ENCODE peak calls at places on chromosome 9, in ten cellular contexts. L is activated T-helper 1 cell treated with Interleukin-2 at 50 U/mL for 16 hours; U is epithelial cell of esophagus; H is NCI-H446; E is lower lobe of right lung; D is activated naive CD8-positive, alpha-beta T cell treated with anti-CD3 and anti-CD28 coated beads, Interleukin-2, amount 50 U/mL, for 24 hours; V is amniotic epithelial cell; W is activated CD4-positive, CD25-positive, alpha-beta regulatory T cell; T is NAMALWA; A is NCI-H2081. R is an unnamed sample.

GRCh38 chr9:79896390-79896789 is 324.6 kb downstream of the TLE4 start:
- DNase-seq in L (no peak), U (peak; percentile 57), H (no peak), E (no peak), D (no peak), V (no peak), W (no peak), T (no peak), A (no peak), R (no peak)

GRCh38 chr9:126375386-126375785 is 48.8 kb downstream of the MVB12B start:
- DNase-seq in L (no peak), U (no peak), H (no peak), E (no peak), D (no peak), V (no peak), W (no peak), T (no peak), A (no peak), R (no peak)

GRCh38 chr9:135517407-135517822 is 3.8 kb upstream of the LCN1 start:
- DNase-seq in L (no peak), U (no peak), H (no peak), E (no peak), D (no peak), V (no peak), W (no peak), T (no peak), A (no peak), R (no peak)

GRCh38 chr9:7374966-7375650 is 424.5 kb downstream of the DMAC1 start:
- DNase-seq in L (no peak), U (no peak), H (no peak), E (no peak), D (no peak), V (no peak), W (no peak), T (no peak), A (peak; percentile 44), R (peak; percentile 18)

GRCh38 chr9:73118898-73119554 is 32.6 kb upstream of the ANXA1 start:
- DNase-seq in L (no peak), U (peak; percentile 99), H (no peak), E (no peak), D (no peak), V (peak; percentile 90), W (no peak), T (no peak), A (no peak), R (no peak)

GRCh38 chr9:3179716-3180115 is 335.8 kb upstream of the PUM3 start:
- DNase-seq in L (no peak), U (no peak), H (no peak), E (no peak), D (no peak), V (no peak), W (no peak), T (no peak), A (no peak), R (no peak)

GRCh38 chr9:125261501-125262216 is at the start of gene GAPVD1:
- DNase-seq in L (peak; percentile 85), U (peak; percentile 84), H (peak; percentile 41), E (peak; percentile 94), D (peak; percentile 92), V (peak; percentile 86), W (peak; percentile 84), T (peak; percentile 97), A (peak; percentile 94), R (peak; percentile 90)

GRCh38 chr9:131180454-131180853 is 55.1 kb downstream of the NUP214 start:
- DNase-seq in L (no peak), U (no peak), H (no peak), E (no peak), D (no peak), V (peak; percentile 98), W (no peak), T (no peak), A (no peak), R (no peak)

GRCh38 chr9:134593286-134593685 is 48.3 kb upstream of the COL5A1 start:
- DNase-seq in L (no peak), U (no peak), H (no peak), E (no peak), D (no peak), V (no peak), W (no peak), T (no peak), A (no peak), R (no peak)

GRCh38 chr9:81394816-81395215 is 294.5 kb downstream of the TLE1 start:
- DNase-seq in L (no peak), U (no peak), H (peak; percentile 43), E (no peak), D (no peak), V (no peak), W (no peak), T (no peak), A (peak; percentile 28), R (no peak)

GRCh38 chr9:81410201-81410600 is 279.1 kb downstream of the TLE1 start:
- DNase-seq in L (no peak), U (peak; percentile 95), H (no peak), E (no peak), D (no peak), V (peak; percentile 73), W (no peak), T (no peak), A (no peak), R (no peak)

GRCh38 chr9:93295456-93296076 is 111.6 kb downstream of the WNK2 start:
- DNase-seq in L (no peak), U (no peak), H (no peak), E (no peak), D (no peak), V (no peak), W (no peak), T (peak; percentile 59), A (no peak), R (no peak)

GRCh38 chr9:135490980-135491444 is 9.5 kb upstream of the MRPS2 start:
- DNase-seq in L (no peak), U (no peak), H (no peak), E (peak; percentile 39), D (no peak), V (no peak), W (no peak), T (no peak), A (no peak), R (no peak)

GRCh38 chr9:106697799-106698591 is 165.0 kb upstream of the ZNF462 start:
- DNase-seq in L (no peak), U (peak; percentile 76), H (peak; percentile 52), E (peak; percentile 69), D (no peak), V (peak; percentile 92), W (no peak), T (no peak), A (peak; percentile 85), R (peak; percentile 80)

GRCh38 chr9:130372057-130372456 is 72.7 kb upstream of the ASS1 start:
- DNase-seq in L (no peak), U (peak; percentile 16), H (no peak), E (no peak), D (no peak), V (no peak), W (no peak), T (no peak), A (no peak), R (no peak)

GRCh38 chr9:88973281-88974045 is 17.8 kb upstream of the S1PR3 start:
- DNase-seq in L (no peak), U (no peak), H (no peak), E (no peak), D (no peak), V (no peak), W (no peak), T (no peak), A (no peak), R (no peak)

GRCh38 chr9:123893831-123894460 is 36.0 kb downstream of the DENND1A start:
- DNase-seq in L (no peak), U (peak; percentile 23), H (no peak), E (no peak), D (no peak), V (peak; percentile 58), W (no peak), T (no peak), A (peak; percentile 17), R (no peak)

GRCh38 chr9:112041536-112042243 is 133.4 kb downstream of the SUSD1 start:
- DNase-seq in L (no peak), U (peak; percentile 96), H (no peak), E (no peak), D (no peak), V (peak; percentile 99), W (no peak), T (no peak), A (no peak), R (no peak)

GRCh38 chr9:17656889-17657288 is 78.0 kb downstream of the SH3GL2 start:
- DNase-seq in L (no peak), U (no peak), H (no peak), E (no peak), D (no peak), V (no peak), W (no peak), T (no peak), A (no peak), R (no peak)

GRCh38 chr9:27447036-27447700 is 76.9 kb upstream of the IFNK start:
- DNase-seq in L (no peak), U (peak; percentile 24), H (no peak), E (no peak), D (no peak), V (no peak), W (no peak), T (no peak), A (peak; percentile 48), R (no peak)

GRCh38 chr9:134165357-134166315 is 1.3 kb upstream of the RNU6ATAC start:
- DNase-seq in L (peak; percentile 5), U (peak; percentile 44), H (no peak), E (peak; percentile 67), D (peak; percentile 47), V (no peak), W (no peak), T (peak; percentile 37), A (no peak), R (no peak)

GRCh38 chr9:93004561-93004960 is 53.9 kb upstream of the SUSD3 start:
- DNase-seq in L (no peak), U (no peak), H (no peak), E (no peak), D (no peak), V (no peak), W (no peak), T (no peak), A (no peak), R (no peak)

GRCh38 chr9:99031994-99032393 is 72.9 kb upstream of the TGFBR1 start:
- DNase-seq in L (no peak), U (no peak), H (no peak), E (no peak), D (no peak), V (no peak), W (no peak), T (no peak), A (no peak), R (no peak)

GRCh38 chr9:75185585-75186170 is 97.4 kb downstream of the OSTF1 start:
- DNase-seq in L (peak; percentile 10), U (peak; percentile 60), H (no peak), E (peak; percentile 54), D (peak; percentile 62), V (peak; percentile 30), W (no peak), T (peak; percentile 66), A (peak; percentile 29), R (peak; percentile 6)

GRCh38 chr9:20319641-20320337 is 302.5 kb downstream of the MLLT3 start:
- DNase-seq in L (peak; percentile 15), U (peak; percentile 91), H (no peak), E (no peak), D (peak; percentile 27), V (peak; percentile 95), W (no peak), T (no peak), A (no peak), R (no peak)

GRCh38 chr9:126474786-126475485 is 138.8 kb upstream of the LMX1B start:
- DNase-seq in L (no peak), U (peak; percentile 46), H (no peak), E (peak; percentile 24), D (no peak), V (peak; percentile 88), W (no peak), T (no peak), A (no peak), R (no peak)

GRCh38 chr9:12884736-12885395 is 110.0 kb downstream of the LURAP1L start:
- DNase-seq in L (no peak), U (peak; percentile 87), H (no peak), E (no peak), D (no peak), V (peak; percentile 94), W (no peak), T (no peak), A (peak; percentile 39), R (no peak)

GRCh38 chr9:133980864-133981588 is 11.1 kb downstream of the VAV2 start:
- DNase-seq in L (no peak), U (no peak), H (no peak), E (peak; percentile 29), D (no peak), V (no peak), W (no peak), T (no peak), A (no peak), R (peak; percentile 61)